ENCODE peak calls at places on chromosomes 11 and 22, in four cellular contexts. One of them, this sample, is unnamed.
A peak's percentile ranks its signal among the peaks of the same experiment; 100 is the strongest.

GRCh38 chr22:50635591-50635990 is 7.6 kb upstream of the ARSA start:
- DNase-seq in IMR-90: no peak
- DNase-seq in H1: no peak
- DNase-seq in H9: no peak
- DNase-seq in this sample: no peak

GRCh38 chr22:24938741-24939341 is 7.7 kb downstream of the LHFPL7 start:
- DNase-seq in IMR-90: peak; percentile 25
- DNase-seq in H1: no peak
- DNase-seq in H9: peak; percentile 55
- DNase-seq in this sample: peak; percentile 77

GRCh38 chr11:1223346-1224108 is 661 bp downstream of the MUC5B start:
- DNase-seq in H9: peak; percentile 17
- DNase-seq in H1: no peak
- DNase-seq in IMR-90: no peak
- DNase-seq in this sample: no peak

GRCh38 chr11:65720237-65720934 is at the start of gene RNASEH2C:
- DNase-seq in H9: peak; percentile 86
- DNase-seq in IMR-90: peak; percentile 80
- DNase-seq in H1: peak; percentile 44
- DNase-seq in this sample: peak; percentile 92

GRCh38 chr11:134145715-134146114 is 76.8 kb downstream of the JAM3 start:
- DNase-seq in H9: no peak
- DNase-seq in H1: no peak
- DNase-seq in IMR-90: no peak
- DNase-seq in this sample: no peak

GRCh38 chr22:50691521-50691920 is 18.9 kb downstream of the SHANK3 start:
- DNase-seq in IMR-90: peak; percentile 44
- DNase-seq in H1: no peak
- DNase-seq in H9: peak; percentile 9
- DNase-seq in this sample: peak; percentile 29

GRCh38 chr11:72752088-72752914 is at the start of gene ARAP1:
- DNase-seq in H9: peak; percentile 90
- DNase-seq in IMR-90: peak; percentile 59
- DNase-seq in H1: no peak
- DNase-seq in this sample: peak; percentile 91

GRCh38 chr11:68303083-68303482 is 9.3 kb upstream of the LRP5 start:
- DNase-seq in H9: no peak
- DNase-seq in H1: no peak
- DNase-seq in IMR-90: no peak
- DNase-seq in this sample: no peak

GRCh38 chr11:86160546-86161149 is 83.9 kb upstream of the EED start:
- DNase-seq in IMR-90: peak; percentile 50
- DNase-seq in H9: no peak
- DNase-seq in H1: no peak
- DNase-seq in this sample: peak; percentile 73

GRCh38 chr11:102267602-102268001 is 49.7 kb upstream of the BIRC3 start:
- DNase-seq in H9: no peak
- DNase-seq in IMR-90: peak; percentile 81
- DNase-seq in H1: no peak
- DNase-seq in this sample: no peak

GRCh38 chr11:86938900-86939880 is 16.0 kb downstream of the FZD4 start:
- DNase-seq in H9: no peak
- DNase-seq in H1: no peak
- DNase-seq in IMR-90: peak; percentile 68
- DNase-seq in this sample: peak; percentile 77

DNA sequence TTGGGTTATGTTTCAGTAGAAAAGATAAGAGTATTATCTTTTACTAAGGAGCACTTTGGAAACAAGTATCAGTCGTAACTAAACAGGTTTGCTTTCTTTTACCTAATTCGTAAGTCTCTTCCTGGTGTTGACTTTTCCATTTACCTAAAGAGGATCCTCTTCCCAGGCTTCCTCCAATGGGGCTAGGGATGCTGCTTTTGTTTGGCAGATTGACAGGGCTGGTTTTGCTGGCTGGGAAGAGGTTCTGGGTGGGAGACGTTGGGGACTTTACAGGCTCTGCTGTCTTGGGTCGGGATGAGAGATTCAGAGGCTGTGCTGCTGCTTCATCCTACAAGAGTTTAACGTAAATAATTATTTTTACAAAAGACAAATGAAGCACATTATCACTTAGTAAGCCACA is 306.7 kb downstream of the SOX6 start:
- DNase-seq in H1: peak; percentile 29
- DNase-seq in H9: peak; percentile 70
- DNase-seq in IMR-90: no peak
- DNase-seq in this sample: peak; percentile 35
- H2BK5ac ChIP-seq in H1: no peak overlapping the region
- H2BK5ac ChIP-seq in H9: no peak overlapping the region
- H2BK5ac ChIP-seq in IMR-90: no peak overlapping the region
- H2BK5ac ChIP-seq in this sample: no peak overlapping the region

GRCh38 chr22:27844256-27844655 is 42.7 kb upstream of the MN1 start:
- DNase-seq in IMR-90: no peak
- DNase-seq in H1: no peak
- DNase-seq in H9: no peak
- DNase-seq in this sample: no peak
- H3K56ac ChIP-seq in IMR-90: no peak overlapping the region
- H3K56ac ChIP-seq in H1: no peak overlapping the region
- H3K56ac ChIP-seq in H9: no peak overlapping the region
- H3K56ac ChIP-seq in this sample: no peak overlapping the region

GRCh38 chr11:45653277-45653676 is 12.1 kb downstream of the CHST1 start:
- DNase-seq in H1: no peak
- DNase-seq in IMR-90: no peak
- DNase-seq in H9: peak; percentile 8
- DNase-seq in this sample: no peak
- H2BK5ac ChIP-seq in H1: no peak overlapping the region
- H2BK5ac ChIP-seq in IMR-90: no peak overlapping the region
- H2BK5ac ChIP-seq in H9: no peak overlapping the region
- H2BK5ac ChIP-seq in this sample: no peak overlapping the region

DNA sequence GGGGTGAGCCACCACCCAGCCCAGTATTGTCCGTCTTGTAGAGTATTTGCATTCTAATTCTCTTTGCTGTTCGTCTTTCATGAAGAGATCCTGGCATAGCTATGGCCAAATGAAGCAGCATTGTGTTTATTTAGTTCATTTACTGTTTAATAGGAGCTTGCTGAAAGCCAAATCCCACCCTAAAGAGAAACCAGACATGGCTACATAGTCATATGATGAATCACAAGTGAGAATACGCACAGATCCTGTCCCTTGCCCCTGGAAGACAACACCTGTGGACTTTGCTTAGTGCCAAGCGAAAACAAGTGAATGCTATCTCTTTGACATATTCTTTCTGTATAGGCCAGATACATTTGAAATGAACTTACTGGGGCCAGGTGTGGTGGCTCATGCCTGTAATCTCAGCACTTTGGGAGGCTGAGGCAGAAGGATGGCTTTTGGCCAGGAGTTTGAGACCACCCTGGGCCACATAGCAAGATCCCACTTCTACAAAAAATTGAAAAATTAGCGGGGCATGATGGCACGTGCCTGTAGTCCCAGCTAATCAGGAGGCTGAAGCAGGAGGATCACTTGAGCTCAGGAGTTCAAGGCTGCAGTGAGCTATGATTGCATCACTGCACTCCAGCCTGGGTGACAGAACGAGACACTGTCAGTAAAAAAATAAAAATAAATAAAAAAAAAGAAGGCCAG is 5.1 kb upstream of the ARFGAP3 start:
- DNase-seq in H9: no peak
- DNase-seq in IMR-90: peak; percentile 86
- DNase-seq in H1: no peak
- DNase-seq in this sample: no peak
- H3K56ac ChIP-seq in H9: no peak overlapping the region
- H3K56ac ChIP-seq in IMR-90: no peak overlapping the region
- H3K56ac ChIP-seq in H1: no peak overlapping the region
- H3K56ac ChIP-seq in this sample: no peak overlapping the region

This sample was measured in mesendoderm.